ENCODE peak calls at places on chromosome 4, in seven cellular contexts. K, V, X, N, Q, R and J are unnamed samples.

GRCh38 chr4:139950568-139950967 is 203.4 kb downstream of the MAML3 start:
- DNase-seq in K (no peak), V (no peak), X (no peak), N (no peak), Q (no peak), R (no peak), J (no peak)

GRCh38 chr4:109218288-109218687 is 84.2 kb downstream of the COL25A1 start:
- DNase-seq in K (no peak), V (no peak), X (no peak), N (no peak), Q (no peak), R (no peak), J (no peak)

GRCh38 chr4:152107736-152108500 is 347.1 kb upstream of the GATB start:
- DNase-seq in K (no peak), V (no peak), X (no peak), N (no peak), Q (no peak), R (no peak), J (no peak)

GRCh38 chr4:55549888-55550287 is 3.2 kb upstream of the CLOCK start:
- DNase-seq in K (no peak), V (peak; percentile 36), X (no peak), N (no peak), Q (no peak), R (no peak), J (no peak)

GRCh38 chr4:89243741-89244252 is 63.8 kb downstream of the GPRIN3 start:
- DNase-seq in K (no peak), V (no peak), X (no peak), N (no peak), Q (no peak), R (no peak), J (no peak)

GRCh38 chr4:7725951-7726350 is 213.7 kb downstream of the AFAP1 start:
- DNase-seq in K (no peak), V (peak; percentile 51), X (no peak), N (no peak), Q (no peak), R (no peak), J (no peak)

GRCh38 chr4:78057135-78057599 is at the start of gene FRAS1:
- DNase-seq in K (no peak), V (peak; percentile 24), X (peak; percentile 14), N (peak; percentile 35), Q (peak; percentile 9), R (peak; percentile 75), J (no peak)

GRCh38 chr4:173525118-173526033 is 4.7 kb downstream of the HAND2 start:
- DNase-seq in K (no peak), V (no peak), X (peak; percentile 52), N (no peak), Q (no peak), R (no peak), J (no peak)

GRCh38 chr4:173182403-173182802 is 13.8 kb downstream of the GALNT7 start:
- DNase-seq in K (no peak), V (peak; percentile 77), X (no peak), N (no peak), Q (no peak), R (no peak), J (no peak)

GRCh38 chr4:120432451-120432850 is 365.8 kb upstream of the MAD2L1 start:
- DNase-seq in K (no peak), V (no peak), X (no peak), N (no peak), Q (no peak), R (no peak), J (no peak)

GRCh38 chr4:77617203-77617602 is 11.6 kb downstream of the CXCL13 start:
- DNase-seq in K (no peak), V (no peak), X (no peak), N (no peak), Q (no peak), R (no peak), J (no peak)

GRCh38 chr4:113049421-113050355 is at the start of gene ANK2:
- DNase-seq in K (no peak), V (no peak), X (no peak), N (peak; percentile 61), Q (no peak), R (peak; percentile 71), J (no peak)

GRCh38 chr4:8904666-8905065 is 33.0 kb upstream of the HMX1 start:
- DNase-seq in K (no peak), V (no peak), X (no peak), N (no peak), Q (no peak), R (no peak), J (no peak)

GRCh38 chr4:40327340-40327739 is 7.8 kb upstream of the CHRNA9 start:
- DNase-seq in K (no peak), V (no peak), X (no peak), N (no peak), Q (no peak), R (no peak), J (no peak)

GRCh38 chr4:78720994-78721677 is 55.0 kb upstream of the BMP2K start:
- DNase-seq in K (no peak), V (no peak), X (no peak), N (no peak), Q (peak; percentile 15), R (no peak), J (peak; percentile 7)

GRCh38 chr4:61443813-61444510 is 243.8 kb downstream of the ADGRL3 start:
- DNase-seq in K (no peak), V (no peak), X (no peak), N (no peak), Q (no peak), R (no peak), J (no peak)

GRCh38 chr4:186759990-186760389 is 36.3 kb upstream of the FAT1 start:
- DNase-seq in K (no peak), V (no peak), X (no peak), N (no peak), Q (no peak), R (no peak), J (no peak)